ENCODE peak calls at places on chromosomes 2 and 18, in six cellular contexts. P is MM.1S, Q is GM23338, Z is HCT116, B is OCI-LY7, G is hepatocyte. N is an unnamed sample. For H3K9me2, the result is how much of the 10 kb centered on the place peaks cover.

GRCh38 chr18:73564073-73564472 is 583.6 kb downstream of the FBXO15 start:
- DNase-seq in Z (no peak), P (no peak), B (no peak), Q (no peak), G (peak), N (peak)

GRCh38 chr2:225182126-225182525 is 139.9 kb upstream of the DOCK10 start:
- DNase-seq in Q (peak), G (no peak), P (no peak), Z (no peak), B (no peak), N (no peak)

GRCh38 chr2:204920776-204921175 is 375.5 kb downstream of the PARD3B start:
- DNase-seq in Q (no peak), G (no peak), Z (no peak), P (no peak), B (no peak), N (no peak)

GRCh38 chr2:30786923-30787685 is 20.1 kb downstream of the CAPN13 start:
- DNase-seq in P (no peak), Q (no peak), B (no peak), Z (no peak), G (no peak), N (no peak)

GRCh38 chr18:13161276-13161899 is 57.2 kb upstream of the LDLRAD4 start:
- DNase-seq in G (no peak), B (no peak), P (no peak), Q (no peak), Z (no peak), N (no peak)

GRCh38 chr2:9653485-9654271 is 22.9 kb upstream of the YWHAQ start:
- DNase-seq in Q (no peak), P (no peak), Z (no peak), G (no peak), B (no peak), N (no peak)

GRCh38 chr2:143730950-143731254 is 601.7 kb downstream of the ARHGAP15 start:
- DNase-seq in B (no peak), G (no peak), Q (no peak), P (no peak), Z (no peak), N (peak)

GRCh38 chr2:2007551-2008501 is 263.5 kb upstream of the PXDN start:
- DNase-seq in B (no peak), Z (no peak), P (no peak), G (no peak), Q (peak), N (no peak)

GRCh38 chr2:30971291-30972025 is 164.2 kb upstream of the CAPN13 start:
- DNase-seq in P (no peak), B (no peak), G (no peak), Q (no peak), Z (no peak), N (peak)

GRCh38 chr2:217913415-217913814 is 89.4 kb downstream of the TNS1 start:
- DNase-seq in Z (no peak), P (no peak), B (no peak), G (no peak), Q (no peak), N (no peak)

GRCh38 chr2:217912030-217913024 is 90.5 kb downstream of the TNS1 start:
- DNase-seq in B (no peak), G (no peak), Q (peak), Z (no peak), P (no peak), N (no peak)

GRCh38 chr2:217909156-217909820 is 93.5 kb downstream of the TNS1 start:
- DNase-seq in G (no peak), P (no peak), Z (no peak), Q (peak), B (peak), N (no peak)

GRCh38 chr2:217910875-217911212 is 92.0 kb downstream of the TNS1 start:
- DNase-seq in G (no peak), Q (no peak), B (no peak), P (no peak), Z (no peak), N (no peak)

DNA sequence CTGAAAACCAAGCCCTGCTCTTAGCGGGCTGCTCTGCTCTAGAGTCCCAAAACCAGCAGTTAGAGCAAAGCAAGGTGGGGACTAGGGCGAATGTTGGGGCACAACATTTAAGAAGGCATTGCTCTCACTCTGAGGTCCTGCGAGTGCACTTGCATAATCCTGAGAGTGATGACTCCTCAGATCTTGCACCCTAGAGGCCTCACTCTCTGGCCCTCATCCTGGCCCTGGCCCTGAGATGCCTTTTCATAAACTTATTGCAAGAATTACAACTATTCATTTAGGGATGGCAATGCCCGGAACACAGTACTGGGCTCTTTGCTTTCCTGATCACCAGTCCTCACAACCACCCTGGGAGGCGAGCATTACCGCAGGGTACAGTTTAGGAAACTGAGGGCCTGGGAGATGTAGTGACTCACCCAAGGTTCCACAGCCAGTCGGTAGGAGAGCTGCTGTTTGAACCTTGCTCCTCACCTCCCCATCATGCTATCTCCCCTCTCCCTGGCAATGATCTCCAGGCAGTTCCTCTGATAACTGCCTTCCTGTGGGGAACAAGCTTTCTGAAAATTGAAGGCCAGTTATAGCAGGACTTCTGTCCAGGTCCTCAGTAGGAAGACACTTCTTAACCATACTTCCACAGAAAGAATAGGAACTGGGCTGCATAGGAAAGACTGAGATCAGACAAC is 91.4 kb downstream of the TNS1 start:
- DNase-seq in Q (no peak), G (no peak), P (no peak), B (no peak), Z (no peak), N (peak)
- H3K9me2 ChIP-seq in Q (under half), G (under half), P (under half), B (under half), Z (under half), N (under half)

DNA sequence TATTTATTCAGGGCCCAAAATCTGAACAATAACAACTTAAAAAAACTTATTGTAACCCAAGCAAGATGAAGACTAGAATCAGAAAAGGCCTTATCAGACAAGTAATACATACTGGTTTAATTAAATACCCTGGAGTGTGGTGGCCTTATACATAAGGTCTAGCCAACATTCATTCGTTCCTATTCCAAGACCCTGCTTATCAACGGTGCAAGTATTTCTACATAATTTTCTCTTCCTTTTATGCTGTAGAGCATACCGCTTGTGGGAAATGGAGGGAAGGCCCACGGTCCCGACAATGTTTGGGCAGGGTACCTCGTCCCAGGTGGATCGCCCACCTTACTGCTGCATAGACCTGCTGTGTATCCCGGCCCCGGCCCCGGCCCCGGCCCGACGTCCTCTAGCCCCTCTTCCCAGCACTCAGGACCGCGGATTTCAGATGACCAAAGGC is 708 bp downstream of the ZNF24 start:
- DNase-seq in P (no peak), Z (no peak), Q (no peak), G (no peak), B (no peak), N (no peak)
- H2AFZ ChIP-seq in P (peak), Z (no peak), Q (no peak), G (no peak), B (no peak), N (peak)

DNA sequence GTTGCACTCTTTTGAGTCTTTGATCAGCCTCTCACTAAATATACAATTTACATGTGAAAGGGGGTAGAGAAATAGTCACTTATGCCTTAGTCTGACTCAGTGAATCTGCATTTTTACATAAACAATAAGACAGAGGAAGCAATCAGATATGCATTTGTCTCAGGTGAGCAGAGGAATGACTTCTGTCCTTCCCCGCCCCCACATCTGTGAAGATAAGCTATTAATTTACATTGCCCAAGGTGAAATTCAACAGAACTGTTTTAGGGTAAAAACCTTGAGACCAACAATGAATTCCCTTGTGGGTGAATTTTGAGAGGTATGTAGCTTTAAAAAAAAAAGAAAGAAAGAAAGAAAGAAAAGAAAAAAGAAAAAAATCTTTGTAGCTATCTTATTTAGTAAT is 1302.9 kb upstream of the ACVR2A start:
- DNase-seq in G (no peak), Z (no peak), P (no peak), Q (peak), B (no peak), N (no peak)
- H3K9me2 ChIP-seq in G (under half), Z (under half), P (under half), Q (under half), B (under half), N (under half)

GRCh38 chr2:196224767-196225166 is 53.4 kb upstream of the STK17B start:
- DNase-seq in G (no peak), Q (no peak), Z (no peak), P (no peak), B (no peak), N (no peak)
- H2AFZ ChIP-seq in G (no peak), Q (no peak), Z (no peak), P (peak), B (peak), N (no peak)

DNA sequence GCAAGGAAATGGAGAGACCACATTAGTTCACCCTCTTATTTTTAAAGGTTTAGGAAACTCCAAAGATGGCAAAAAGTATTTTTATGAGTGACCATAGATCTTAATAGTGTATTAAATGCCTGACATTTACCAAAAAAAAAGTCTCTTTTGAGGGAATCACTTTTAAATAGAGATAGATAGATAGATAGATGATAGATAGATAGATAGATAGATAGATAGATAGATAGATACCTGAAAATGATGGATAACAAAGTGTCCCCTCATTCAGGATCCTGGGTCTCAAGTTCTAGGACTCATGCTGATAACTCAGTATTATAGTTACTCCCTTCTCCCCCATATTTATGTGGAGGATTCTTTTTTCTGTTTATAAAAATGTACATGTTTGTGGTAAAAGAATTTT is 52.8 kb downstream of the FARP2 start:
- DNase-seq in Q (no peak), Z (no peak), G (no peak), P (no peak), B (no peak), N (no peak)
- H3K9me2 ChIP-seq in Q (under half), Z (under half), G (under half), P (under half), B (under half), N (under half)

DNA sequence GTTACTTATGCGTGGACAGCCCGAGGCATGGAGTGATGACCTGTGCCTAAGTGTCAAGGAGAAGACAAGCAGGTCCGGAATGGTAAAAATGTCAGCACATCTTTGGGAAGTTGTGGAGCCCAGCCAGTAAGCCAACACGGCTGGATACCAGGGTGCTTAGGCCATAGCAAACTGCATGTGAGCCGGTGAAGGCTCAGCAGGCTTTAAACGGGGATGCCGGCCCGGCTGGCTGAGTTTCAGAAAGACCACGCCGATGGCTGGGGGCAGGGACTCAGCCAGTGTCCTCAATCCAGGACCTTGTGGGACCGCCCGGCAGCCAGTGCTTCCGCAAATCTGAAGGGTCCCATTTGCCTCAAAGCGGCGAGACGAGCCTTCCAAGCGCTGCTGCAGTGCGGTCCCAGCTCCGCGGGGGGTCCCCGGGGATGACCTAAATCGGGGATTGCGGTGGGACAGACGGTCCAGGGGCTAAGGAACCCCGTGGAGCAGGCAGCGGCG is 946 bp upstream of the AGAP1 start:
- DNase-seq in Q (peak), Z (no peak), P (no peak), B (no peak), G (no peak), N (peak)
- H2AFZ ChIP-seq in Q (peak), Z (no peak), P (no peak), B (no peak), G (peak), N (peak)

GRCh38 chr2:200155652-200156051 is 150.8 kb upstream of the SPATS2L start:
- DNase-seq in G (no peak), Z (no peak), P (no peak), B (no peak), Q (no peak), N (no peak)
- H3K9me2 ChIP-seq in G (under half), Z (under half), P (under half), B (under half), Q (under half), N (under half)